ENCODE peak calls at places on chromosomes 2 and 18, in nine cellular contexts. V is neural crest cell; X is lower lobe of right lung; J is upper lobe of right lung; G is bronchial epithelial cell; M is AG04450; O is breast epithelium; D is CD8-positive, alpha-beta T cell; Z is HL-60. H is an unnamed sample.

GRCh38 chr18:45325791-45326190 is 289.5 kb upstream of the SLC14A2 start:
- DNase-seq in V (no peak), X (no peak), J (no peak), G (no peak), M (no peak), O (no peak), D (no peak), Z (no peak), H (no peak)

GRCh38 chr2:64331430-64331700 is 122.6 kb upstream of the LGALSL start:
- DNase-seq in V (no peak), X (no peak), J (no peak), G (no peak), M (no peak), O (no peak), D (no peak), Z (no peak), H (no peak)

GRCh38 chr18:70907673-70908072 is 618.8 kb downstream of the SOCS6 start:
- DNase-seq in V (no peak), X (no peak), J (no peak), G (no peak), M (no peak), O (no peak), D (no peak), Z (no peak), H (no peak)

GRCh38 chr2:228600265-228600664 is 418.8 kb upstream of the SPHKAP start:
- DNase-seq in V (no peak), X (no peak), J (no peak), G (peak), M (peak), O (no peak), D (no peak), Z (no peak), H (no peak)

GRCh38 chr2:54613361-54613760 is 110.1 kb upstream of the EML6 start:
- DNase-seq in V (no peak), X (no peak), J (no peak), G (peak), M (no peak), O (no peak), D (no peak), Z (no peak), H (no peak)

GRCh38 chr2:180359522-180360282 is 352.6 kb upstream of the CWC22 start:
- DNase-seq in V (no peak), X (no peak), J (no peak), G (peak), M (no peak), O (peak), D (peak), Z (peak), H (no peak)

GRCh38 chr18:49762191-49763077 is 50.9 kb downstream of the ACAA2 start:
- DNase-seq in V (no peak), X (no peak), J (peak), G (no peak), M (no peak), O (no peak), D (no peak), Z (no peak), H (no peak)

GRCh38 chr2:88627856-88628568 is 748 bp upstream of the EIF2AK3 start:
- DNase-seq in V (peak), X (peak), J (peak), G (peak), M (peak), O (peak), D (peak), Z (peak), H (peak)

GRCh38 chr2:30230479-30230854 is 867 bp upstream of the LBH start:
- DNase-seq in V (peak), X (no peak), J (no peak), G (no peak), M (no peak), O (no peak), D (peak), Z (no peak), H (no peak)

GRCh38 chr2:136131961-136132839 is 14.3 kb upstream of the CXCR4 start:
- DNase-seq in V (no peak), X (peak), J (no peak), G (no peak), M (no peak), O (no peak), D (peak), Z (no peak), H (peak)

GRCh38 chr18:52715421-52715820 is 375.4 kb downstream of the DCC start:
- DNase-seq in V (no peak), X (no peak), J (no peak), G (no peak), M (no peak), O (no peak), D (no peak), Z (no peak), H (no peak)

GRCh38 chr2:84938194-84938879 is 32.6 kb upstream of the KCMF1 start:
- DNase-seq in V (no peak), X (no peak), J (no peak), G (peak), M (no peak), O (no peak), D (peak), Z (no peak), H (no peak)

GRCh38 chr18:79599503-79599931 is 80.1 kb upstream of the CTDP1 start:
- DNase-seq in V (no peak), X (peak), J (peak), G (peak), M (no peak), O (no peak), D (no peak), Z (no peak), H (no peak)

GRCh38 chr2:7999683-8000476 is 682.0 kb upstream of the ID2 start:
- DNase-seq in V (no peak), X (no peak), J (no peak), G (peak), M (no peak), O (peak), D (no peak), Z (no peak), H (no peak)

GRCh38 chr2:183260527-183260926 is 136.3 kb downstream of the NUP35 start:
- DNase-seq in V (no peak), X (no peak), J (peak), G (no peak), M (no peak), O (no peak), D (no peak), Z (no peak), H (no peak)
- TF ChIP-seq CTCF in V (no peak), X (no peak), J (no peak), G (no peak), M (no peak), O (no peak), D (no peak), Z (no peak), H (no peak)

GRCh38 chr2:16931441-16931840 is 265.8 kb upstream of the CYRIA start:
- DNase-seq in V (no peak), X (no peak), J (no peak), G (no peak), M (no peak), O (no peak), D (no peak), Z (no peak), H (no peak)

GRCh38 chr2:16927398-16927797 is 261.8 kb upstream of the CYRIA start:
- DNase-seq in V (no peak), X (no peak), J (no peak), G (no peak), M (no peak), O (no peak), D (no peak), Z (no peak), H (no peak)

DNA sequence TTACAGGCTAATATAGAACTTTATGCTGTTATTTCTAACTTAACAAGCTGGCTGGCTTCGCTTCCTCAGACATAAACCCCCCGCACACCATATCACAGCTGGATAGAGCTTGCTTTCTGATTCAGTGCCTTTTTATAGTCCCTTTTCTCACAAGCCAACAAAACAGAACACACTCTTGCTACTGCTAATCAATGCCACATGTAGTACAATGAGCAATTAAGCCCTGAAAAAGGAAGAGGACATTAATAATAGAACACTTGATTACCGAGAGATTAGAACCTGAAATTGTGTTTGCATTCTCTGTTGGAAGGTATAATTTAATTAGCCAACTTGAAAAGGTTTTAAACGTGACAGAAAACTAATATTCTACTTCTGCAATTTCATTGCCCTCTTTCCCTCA is 267.7 kb upstream of the CYRIA start:
- DNase-seq in V (no peak), X (no peak), J (no peak), G (no peak), M (no peak), O (no peak), D (no peak), Z (no peak), H (no peak)
- TF ChIP-seq CTCF in V (no peak), X (no peak), J (no peak), G (no peak), M (no peak), O (no peak), D (no peak), Z (no peak), H (no peak)

GRCh38 chr2:206125914-206126313 is 33.3 kb downstream of the NDUFS1 start:
- DNase-seq in V (no peak), X (no peak), J (no peak), G (peak), M (no peak), O (no peak), D (no peak), Z (no peak), H (no peak)
- TF ChIP-seq CTCF in V (no peak), X (no peak), J (no peak), G (no peak), M (no peak), O (no peak), D (no peak), Z (no peak), H (no peak)

GRCh38 chr2:199848323-199848722 is 2.7 kb downstream of the FTCDNL1 start:
- DNase-seq in V (no peak), X (no peak), J (no peak), G (no peak), M (no peak), O (no peak), D (no peak), Z (no peak), H (no peak)

GRCh38 chr2:199850718-199851498 is at the start of gene FTCDNL1:
- DNase-seq in V (peak), X (peak), J (peak), G (peak), M (no peak), O (peak), D (peak), Z (peak), H (no peak)

GRCh38 chr2:199850250-199850717 is 708 bp downstream of the FTCDNL1 start:
- DNase-seq in V (no peak), X (no peak), J (no peak), G (no peak), M (no peak), O (no peak), D (no peak), Z (no peak), H (no peak)

GRCh38 chr2:199851886-199852285 is 894 bp upstream of the FTCDNL1 start:
- DNase-seq in V (no peak), X (no peak), J (no peak), G (no peak), M (no peak), O (no peak), D (no peak), Z (no peak), H (no peak)

DNA sequence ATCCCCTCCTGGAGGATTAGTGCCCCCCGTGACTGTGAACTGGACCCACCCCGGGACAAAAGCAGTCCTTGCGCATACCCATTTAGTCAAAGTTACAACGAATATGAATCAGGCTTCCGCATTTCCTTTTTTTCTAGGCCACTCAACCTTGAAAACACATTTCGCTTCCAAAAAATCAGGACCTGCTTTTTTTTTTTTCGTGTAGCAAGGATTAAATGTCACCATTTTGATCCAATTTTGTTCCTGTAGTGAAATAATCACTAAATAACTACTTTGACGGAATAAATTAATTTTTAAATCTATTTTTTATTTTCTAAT is 466 bp upstream of the FTCDNL1 start:
- DNase-seq in V (no peak), X (no peak), J (peak), G (no peak), M (no peak), O (no peak), D (no peak), Z (no peak), H (no peak)
- TF ChIP-seq CTCF in V (peak), X (no peak), J (no peak), G (no peak), M (no peak), O (no peak), D (no peak), Z (no peak), H (no peak)

DNA sequence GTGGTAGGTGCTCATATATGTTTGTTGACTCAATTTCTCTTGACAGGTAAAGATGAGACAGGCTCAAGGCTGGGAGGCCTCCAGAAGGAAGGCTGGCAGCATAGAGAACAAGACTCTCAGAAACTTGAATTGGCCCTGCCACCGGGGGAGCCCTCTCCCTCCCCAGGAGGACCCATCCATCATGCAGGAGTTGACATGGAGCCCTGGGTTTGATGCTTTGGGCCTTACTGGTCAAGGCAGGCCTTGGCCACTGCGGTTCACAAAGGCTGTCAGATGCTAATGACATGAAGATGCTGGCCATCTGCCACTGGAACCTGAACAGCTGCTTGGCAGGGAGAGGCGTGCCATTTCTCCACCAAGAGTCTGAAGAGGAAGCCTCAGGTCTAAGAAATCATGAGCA is 193.6 kb downstream of the MTCL1 start:
- DNase-seq in V (no peak), X (no peak), J (no peak), G (no peak), M (no peak), O (no peak), D (no peak), Z (no peak), H (no peak)
- TF ChIP-seq CTCF in V (no peak), X (no peak), J (no peak), G (peak), M (no peak), O (no peak), D (no peak), Z (peak), H (no peak)

DNA sequence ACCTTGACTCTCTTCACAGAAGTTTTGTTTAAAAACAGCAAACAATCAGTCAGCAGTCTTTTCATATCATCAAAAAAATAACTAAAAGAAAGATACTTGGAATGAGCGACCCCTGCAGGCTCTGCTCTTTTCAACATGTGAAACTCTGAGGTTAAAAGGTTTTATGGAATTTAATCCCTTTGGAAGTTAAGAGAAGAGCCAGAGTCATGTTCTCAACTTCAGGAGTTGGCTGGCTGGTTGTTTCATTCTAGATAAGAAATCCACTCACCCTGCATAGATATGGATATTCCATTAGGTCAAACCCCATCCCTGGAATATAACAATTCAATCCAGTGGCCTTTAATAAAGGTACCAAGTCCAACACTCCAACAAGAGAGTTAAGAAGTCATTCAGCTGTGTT is 115.6 kb upstream of the RMDN2 start:
- DNase-seq in V (no peak), X (no peak), J (no peak), G (peak), M (no peak), O (no peak), D (no peak), Z (no peak), H (no peak)
- TF ChIP-seq CTCF in V (peak), X (peak), J (peak), G (peak), M (peak), O (no peak), D (peak), Z (no peak), H (peak)

DNA sequence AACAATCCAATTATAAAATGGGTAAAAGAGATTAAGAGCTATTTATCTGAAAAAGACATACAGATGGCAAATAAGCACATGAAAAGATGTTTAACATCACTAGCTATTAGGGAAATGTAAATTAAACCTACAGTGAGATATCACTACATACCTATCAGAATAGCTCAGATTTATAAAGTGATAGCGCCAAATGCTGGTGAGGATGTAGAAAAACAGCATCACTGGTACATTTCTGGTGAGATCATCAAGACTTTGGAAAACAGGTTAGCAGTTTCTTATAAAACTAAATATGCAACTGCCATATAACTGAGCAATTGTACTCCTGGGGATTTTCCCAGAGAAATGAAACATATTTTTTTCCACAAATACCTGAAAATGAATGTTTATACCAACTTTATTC is 100.4 kb downstream of the ACOXL start:
- DNase-seq in V (no peak), X (no peak), J (no peak), G (no peak), M (no peak), O (no peak), D (no peak), Z (no peak), H (no peak)
- TF ChIP-seq CTCF in V (no peak), X (no peak), J (no peak), G (no peak), M (no peak), O (no peak), D (no peak), Z (no peak), H (no peak)

DNA sequence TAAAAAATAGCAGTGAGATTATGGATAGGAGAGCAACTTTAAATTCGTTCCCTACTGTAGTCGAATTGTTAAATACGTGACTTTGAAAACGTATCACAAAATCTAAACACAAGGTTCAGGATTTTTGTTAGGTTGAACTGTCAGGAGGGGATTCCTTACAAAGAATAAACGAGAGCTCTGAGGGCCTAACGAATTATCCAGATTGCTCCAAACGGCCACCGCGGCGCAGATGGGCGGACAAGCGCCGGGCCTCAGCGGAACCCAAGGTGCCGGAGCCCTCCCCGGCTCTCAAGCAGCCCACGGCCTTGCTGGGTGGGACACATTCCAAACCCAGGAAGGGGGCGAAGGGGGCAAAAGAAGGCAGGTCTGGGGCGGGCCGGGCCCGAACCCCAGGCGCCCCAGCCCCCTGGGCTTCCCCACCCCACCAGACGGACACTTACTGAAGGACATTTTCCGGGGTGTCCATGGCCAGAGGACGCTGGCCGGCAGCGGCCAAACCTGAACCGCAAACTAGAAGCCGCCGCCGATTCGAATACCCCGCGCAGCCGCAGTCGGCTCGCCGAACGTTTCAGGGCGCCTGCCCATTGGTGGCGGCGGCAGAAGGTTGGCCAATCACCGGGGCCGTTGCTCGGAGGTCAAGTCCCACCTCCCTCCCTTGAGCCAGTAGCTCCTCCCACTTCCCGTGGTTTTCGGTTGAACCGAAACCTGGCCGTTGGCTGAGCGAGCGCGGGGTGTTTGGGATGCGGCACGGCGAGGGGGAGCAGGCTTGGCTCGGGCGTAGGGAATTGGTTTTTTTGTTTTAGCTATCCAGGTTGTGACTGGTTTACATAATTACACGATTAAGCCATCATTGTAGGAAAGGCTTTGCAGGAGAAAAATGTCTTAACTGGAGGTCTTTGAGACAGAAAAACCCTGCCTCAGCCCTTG is at the start of gene BUB1:
- DNase-seq in V (peak), X (peak), J (peak), G (peak), M (peak), O (peak), D (peak), Z (peak), H (peak)
- TF ChIP-seq CTCF in V (no peak), X (no peak), J (no peak), G (no peak), M (no peak), O (no peak), D (no peak), Z (no peak), H (no peak)

H was measured in esophagus squamous epithelium.